ENCODE peak calls at places on chromosomes 6 and 20, in ten cellular contexts. J is NCI-H524; V is stimulated activated CD8-positive, alpha-beta memory T cell treated with anti-CD3 and anti-CD28 coated beads, Interleukin-2, amount 100 ng/mL, for 1 hour; I is astrocyte of the spinal cord; X is NCI-H2029 treated with DMSO at 0.1 percent for 48 hours; C is kidney glomerular epithelial cell; W is pons; O is stimulated activated CD4-positive, alpha-beta T cell treated with anti-CD3 and anti-CD28 coated beads, Interleukin-15, amount 100 ng/mL, for 24 hours; Y is ACHN; S is mammary epithelial cell. R is an unnamed sample.

GRCh38 chr6:103872683-103873082 is 987.0 kb downstream of the HACE1 start:
- DNase-seq in J (peak), V (no peak), I (no peak), X (no peak), C (no peak), W (no peak), O (no peak), Y (no peak), S (no peak), R (no peak)

GRCh38 chr6:105817370-105817769 is 268.8 kb upstream of the PRDM1 start:
- DNase-seq in J (peak), V (no peak), I (no peak), X (peak), C (no peak), W (no peak), O (no peak), Y (no peak), S (no peak), R (no peak)

GRCh38 chr6:41692080-41692675 is 43.2 kb downstream of the TFEB start:
- DNase-seq in J (no peak), V (no peak), I (no peak), X (no peak), C (no peak), W (peak), O (no peak), Y (no peak), S (no peak), R (no peak)

GRCh38 chr6:157323114-157323923 is at the start of gene TMEM242:
- DNase-seq in J (no peak), V (peak), I (peak), X (no peak), C (no peak), W (peak), O (peak), Y (peak), S (peak), R (peak)

GRCh38 chr6:20400476-20401402 is 940 bp upstream of the E2F3 start:
- DNase-seq in J (peak), V (no peak), I (peak), X (peak), C (peak), W (peak), O (peak), Y (peak), S (peak), R (peak)

GRCh38 chr6:103854059-103854458 is 1005.7 kb downstream of the HACE1 start:
- DNase-seq in J (peak), V (no peak), I (no peak), X (no peak), C (no peak), W (no peak), O (no peak), Y (no peak), S (no peak), R (no peak)

GRCh38 chr6:63529498-63529897 is 42.8 kb upstream of the LOC128125822 start:
- DNase-seq in J (no peak), V (no peak), I (no peak), X (no peak), C (no peak), W (no peak), O (no peak), Y (no peak), S (peak), R (no peak)

GRCh38 chr6:81894788-81895221 is 142.3 kb upstream of the TENT5A start:
- DNase-seq in J (no peak), V (no peak), I (peak), X (no peak), C (no peak), W (peak), O (no peak), Y (no peak), S (no peak), R (no peak)

GRCh38 chr20:49956689-49957443 is 20.7 kb downstream of the RNF114 start:
- DNase-seq in J (no peak), V (no peak), I (no peak), X (peak), C (no peak), W (peak), O (no peak), Y (no peak), S (no peak), R (no peak)

GRCh38 chr6:121688974-121689373 is 253.5 kb downstream of the GJA1 start:
- DNase-seq in J (no peak), V (no peak), I (peak), X (no peak), C (peak), W (no peak), O (no peak), Y (no peak), S (peak), R (no peak)

GRCh38 chr6:7257521-7258230 is 55.3 kb downstream of the SSR1 start:
- DNase-seq in J (no peak), V (no peak), I (no peak), X (no peak), C (no peak), W (no peak), O (no peak), Y (no peak), S (no peak), R (no peak)

GRCh38 chr20:34445177-34446065 is 70.8 kb upstream of the DYNLRB1 start:
- DNase-seq in J (no peak), V (no peak), I (no peak), X (no peak), C (no peak), W (peak), O (no peak), Y (no peak), S (no peak), R (no peak)

GRCh38 chr6:39997101-39997635 is 62.9 kb upstream of the MOCS1 start:
- DNase-seq in J (peak), V (no peak), I (no peak), X (peak), C (no peak), W (no peak), O (no peak), Y (no peak), S (peak), R (no peak)

GRCh38 chr6:132713355-132714134 is at the start of gene VNN1:
- DNase-seq in J (no peak), V (no peak), I (no peak), X (no peak), C (no peak), W (peak), O (no peak), Y (no peak), S (no peak), R (no peak)

GRCh38 chr20:20489623-20490341 is 121.9 kb downstream of the INSM1 start:
- DNase-seq in J (peak), V (no peak), I (peak), X (no peak), C (no peak), W (no peak), O (no peak), Y (no peak), S (no peak), R (no peak)

GRCh38 chr6:141744194-141744925 is 388.4 kb upstream of the GJE1 start:
- DNase-seq in J (no peak), V (no peak), I (no peak), X (no peak), C (no peak), W (no peak), O (no peak), Y (no peak), S (no peak), R (no peak)

GRCh38 chr6:162726997-162727346 is 594 bp downstream of the PRKN start:
- DNase-seq in J (peak), V (no peak), I (peak), X (no peak), C (no peak), W (no peak), O (no peak), Y (peak), S (no peak), R (no peak)

GRCh38 chr6:1407499-1407990 is 18.2 kb downstream of the FOXF2 start:
- DNase-seq in J (no peak), V (no peak), I (no peak), X (no peak), C (no peak), W (no peak), O (no peak), Y (no peak), S (no peak), R (no peak)

GRCh38 chr6:170583736-170584180 is 679 bp downstream of the PDCD2 start:
- DNase-seq in J (peak), V (no peak), I (peak), X (no peak), C (no peak), W (no peak), O (no peak), Y (no peak), S (no peak), R (no peak)

GRCh38 chr20:58433759-58434158 is 44.7 kb downstream of the VAPB start:
- DNase-seq in J (no peak), V (no peak), I (peak), X (no peak), C (peak), W (no peak), O (no peak), Y (peak), S (peak), R (no peak)

GRCh38 chr6:131082335-131082734 is 19.3 kb upstream of the EPB41L2 start:
- DNase-seq in J (no peak), V (no peak), I (no peak), X (no peak), C (no peak), W (no peak), O (no peak), Y (no peak), S (no peak), R (no peak)

GRCh38 chr20:47057661-47058060 is 163.0 kb downstream of the EYA2 start:
- DNase-seq in J (no peak), V (no peak), I (no peak), X (no peak), C (no peak), W (no peak), O (no peak), Y (no peak), S (no peak), R (peak)

GRCh38 chr6:147322299-147323162 is 118.3 kb downstream of the STXBP5 start:
- DNase-seq in J (no peak), V (no peak), I (no peak), X (no peak), C (no peak), W (peak), O (peak), Y (no peak), S (no peak), R (no peak)

GRCh38 chr6:74768738-74769137 is 437.1 kb downstream of the COL12A1 start:
- DNase-seq in J (no peak), V (no peak), I (no peak), X (no peak), C (no peak), W (no peak), O (no peak), Y (no peak), S (no peak), R (no peak)

GRCh38 chr6:68760941-68761676 is 126.0 kb downstream of the ADGRB3 start:
- DNase-seq in J (peak), V (no peak), I (no peak), X (no peak), C (no peak), W (peak), O (no peak), Y (no peak), S (no peak), R (no peak)

GRCh38 chr20:9886227-9886626 is 47.4 kb upstream of the PAK5 start:
- DNase-seq in J (no peak), V (no peak), I (no peak), X (no peak), C (no peak), W (no peak), O (no peak), Y (no peak), S (peak), R (no peak)

GRCh38 chr6:118992186-118992795 is 57.3 kb upstream of the MCM9 start:
- DNase-seq in J (peak), V (no peak), I (no peak), X (no peak), C (no peak), W (no peak), O (no peak), Y (no peak), S (no peak), R (no peak)

GRCh38 chr6:161000632-161001031 is 9.1 kb downstream of the MAP3K4 start:
- DNase-seq in J (no peak), V (no peak), I (no peak), X (no peak), C (no peak), W (no peak), O (no peak), Y (no peak), S (no peak), R (no peak)

GRCh38 chr6:43883698-43884659 is 114.0 kb downstream of the VEGFA start:
- DNase-seq in J (peak), V (no peak), I (no peak), X (no peak), C (no peak), W (peak), O (no peak), Y (no peak), S (no peak), R (no peak)

GRCh38 chr6:33014841-33015634 is 5.6 kb upstream of the HLA-DOA start:
- DNase-seq in J (peak), V (no peak), I (peak), X (peak), C (peak), W (peak), O (peak), Y (peak), S (peak), R (peak)

GRCh38 chr20:63830821-63831593 is at the start of gene ZBTB46:
- DNase-seq in J (peak), V (no peak), I (no peak), X (no peak), C (no peak), W (no peak), O (peak), Y (peak), S (no peak), R (peak)

GRCh38 chr6:124203812-124204167 is 400.1 kb downstream of the NKAIN2 start:
- DNase-seq in J (no peak), V (no peak), I (no peak), X (no peak), C (no peak), W (no peak), O (no peak), Y (no peak), S (peak), R (no peak)

GRCh38 chr20:33559994-33560393 is 70.1 kb downstream of the CBFA2T2 start:
- DNase-seq in J (peak), V (no peak), I (no peak), X (no peak), C (no peak), W (no peak), O (no peak), Y (no peak), S (no peak), R (no peak)

GRCh38 chr20:41697861-41698559 is 79.8 kb upstream of the CHD6 start:
- DNase-seq in J (peak), V (no peak), I (peak), X (peak), C (peak), W (peak), O (peak), Y (peak), S (peak), R (peak)

GRCh38 chr20:37729909-37730308 is 36.1 kb downstream of the CTNNBL1 start:
- DNase-seq in J (peak), V (no peak), I (peak), X (no peak), C (peak), W (no peak), O (no peak), Y (no peak), S (peak), R (no peak)

GRCh38 chr6:137740347-137740746 is 126.7 kb upstream of the TNFAIP3 start:
- DNase-seq in J (no peak), V (no peak), I (no peak), X (no peak), C (no peak), W (no peak), O (no peak), Y (no peak), S (no peak), R (no peak)

GRCh38 chr6:53706525-53706924 is 41.0 kb upstream of the KLHL31 start:
- DNase-seq in J (no peak), V (no peak), I (no peak), X (no peak), C (no peak), W (no peak), O (no peak), Y (no peak), S (no peak), R (no peak)

GRCh38 chr6:20402181-20403079 is 751 bp downstream of the E2F3 start:
- DNase-seq in J (peak), V (no peak), I (peak), X (peak), C (peak), W (peak), O (peak), Y (peak), S (peak), R (peak)

GRCh38 chr6:133553652-133554051 is 312.5 kb downstream of the EYA4 start:
- DNase-seq in J (peak), V (no peak), I (peak), X (no peak), C (peak), W (peak), O (peak), Y (peak), S (peak), R (peak)

GRCh38 chr20:12166053-12166717 is 248.5 kb downstream of the BTBD3 start:
- DNase-seq in J (no peak), V (no peak), I (peak), X (no peak), C (no peak), W (no peak), O (no peak), Y (no peak), S (peak), R (no peak)

R was measured in Calu3.